ENCODE peak calls at places on chromosome 12, in four cellular contexts. B, E, G and R are unnamed samples.

GRCh38 chr12:32478166-32478565 is 78.8 kb downstream of the FGD4 start:
- DNase-seq in B (no peak), E (no peak), G (no peak), R (no peak)

GRCh38 chr12:68106160-68106559 is 53.4 kb downstream of the IFNG start:
- DNase-seq in B (no peak), E (no peak), G (no peak), R (no peak)

GRCh38 chr12:103745962-103746361 is 95.1 kb downstream of the NT5DC3 start:
- DNase-seq in B (no peak), E (no peak), G (no peak), R (no peak)

GRCh38 chr12:74980510-74980909 is 229.1 kb downstream of the KCNC2 start:
- DNase-seq in B (no peak), E (no peak), G (no peak), R (no peak)

GRCh38 chr12:121001060-121001459 is 15.2 kb downstream of the C12orf43 start:
- DNase-seq in B (no peak), E (no peak), G (peak; percentile 48), R (no peak)

GRCh38 chr12:110829308-110829707 is 17.5 kb upstream of the CCDC63 start:
- DNase-seq in B (no peak), E (no peak), G (no peak), R (no peak)

GRCh38 chr12:50597200-50598195 is 92.7 kb downstream of the DIP2B start:
- DNase-seq in B (peak; percentile 81), E (no peak), G (no peak), R (no peak)

GRCh38 chr12:33795536-33795935 is 226.8 kb upstream of the ALG10 start:
- DNase-seq in B (no peak), E (no peak), G (no peak), R (no peak)

GRCh38 chr12:57467212-57467874 is 7.8 kb downstream of the GLI1 start:
- DNase-seq in B (no peak), E (no peak), G (peak; percentile 58), R (no peak)

GRCh38 chr12:6200266-6201198 is at the start of gene CD9:
- DNase-seq in B (peak; percentile 76), E (no peak), G (no peak), R (no peak)

GRCh38 chr12:16130359-16130758 is 147.1 kb downstream of the SLC15A5 start:
- DNase-seq in B (no peak), E (no peak), G (no peak), R (no peak)
- TF ChIP-seq CTCF in B (no peak), E (no peak), G (no peak), R (no peak)

GRCh38 chr12:131852551-131853299 is 24.5 kb downstream of the MMP17 start:
- DNase-seq in B (no peak), E (no peak), G (peak; percentile 71), R (no peak)

GRCh38 chr12:131848753-131849152 is 20.6 kb downstream of the MMP17 start:
- DNase-seq in B (no peak), E (no peak), G (no peak), R (no peak)

GRCh38 chr12:131851741-131852550 is 23.8 kb downstream of the MMP17 start:
- DNase-seq in B (no peak), E (no peak), G (no peak), R (no peak)

GRCh38 chr12:131849700-131850553 is 21.7 kb downstream of the MMP17 start:
- DNase-seq in B (no peak), E (no peak), G (peak; percentile 74), R (no peak)

DNA sequence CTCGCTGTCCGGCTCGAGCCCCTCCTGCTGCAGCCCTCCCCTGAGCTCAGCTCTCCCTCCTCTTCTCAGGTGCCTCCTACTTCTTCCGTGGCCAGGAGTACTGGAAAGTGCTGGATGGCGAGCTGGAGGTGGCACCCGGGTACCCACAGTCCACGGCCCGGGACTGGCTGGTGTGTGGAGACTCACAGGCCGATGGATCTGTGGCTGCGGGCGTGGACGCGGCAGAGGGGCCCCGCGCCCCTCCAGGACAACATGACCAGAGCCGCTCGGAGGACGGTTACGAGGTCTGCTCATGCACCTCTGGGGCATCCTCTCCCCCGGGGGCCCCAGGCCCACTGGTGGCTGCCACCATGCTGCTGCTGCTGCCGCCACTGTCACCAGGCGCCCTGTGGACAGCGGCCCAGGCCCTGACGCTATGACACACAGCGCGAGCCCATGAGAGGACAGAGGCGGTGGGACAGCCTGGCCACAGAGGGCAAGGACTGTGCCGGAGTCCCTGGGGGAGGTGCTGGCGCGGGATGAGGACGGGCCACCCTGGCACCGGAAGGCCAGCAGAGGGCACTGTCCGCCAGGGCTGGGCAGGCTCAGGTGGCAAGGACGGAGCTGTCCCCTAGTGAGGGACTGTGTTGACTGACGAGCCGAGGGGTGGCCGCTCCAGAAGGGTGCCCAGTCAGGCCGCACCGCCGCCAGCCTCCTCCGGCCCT is 22.8 kb downstream of the MMP17 start:
- DNase-seq in B (no peak), E (no peak), G (peak; percentile 66), R (no peak)
- TF ChIP-seq CTCF in B (peak; percentile 64), E (peak; percentile 62), G (peak; percentile 60), R (no peak)

DNA sequence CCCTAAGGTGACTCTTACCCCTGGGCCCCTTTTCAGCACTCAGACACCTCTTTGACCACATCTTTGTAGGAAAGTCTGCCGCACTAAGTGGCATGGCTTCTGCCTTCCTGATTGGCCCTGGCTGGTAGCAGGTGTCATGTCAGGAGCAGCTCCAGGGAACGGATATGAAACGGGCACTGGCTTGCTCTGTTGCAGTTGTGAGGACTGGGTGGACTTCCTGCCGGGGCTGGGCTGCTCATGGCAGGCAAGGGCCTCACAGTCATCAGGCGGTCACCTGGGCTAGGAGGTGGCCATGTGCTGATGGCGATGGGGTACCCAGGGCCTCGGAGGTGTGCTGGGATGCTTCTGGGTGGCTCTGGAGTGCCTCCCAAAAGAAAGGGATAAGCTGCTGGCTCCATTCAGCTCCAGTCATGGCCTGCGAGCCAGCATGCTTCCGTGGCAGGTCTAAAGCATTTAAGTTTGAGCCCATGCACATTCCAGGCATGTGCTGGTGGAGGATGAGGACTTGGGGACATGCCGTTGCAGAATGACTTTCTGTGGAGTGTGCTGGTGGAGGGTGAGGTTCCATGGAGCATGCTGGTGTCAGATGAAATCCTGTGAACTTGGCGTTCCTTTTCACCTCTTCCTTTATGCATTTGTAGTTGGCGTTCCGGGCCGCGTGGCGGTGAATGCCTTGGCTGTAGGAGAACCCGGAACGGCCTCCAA is 77.2 kb downstream of the EP400 start:
- DNase-seq in B (no peak), E (no peak), G (no peak), R (no peak)
- TF ChIP-seq CTCF in B (no peak), E (no peak), G (no peak), R (no peak)

DNA sequence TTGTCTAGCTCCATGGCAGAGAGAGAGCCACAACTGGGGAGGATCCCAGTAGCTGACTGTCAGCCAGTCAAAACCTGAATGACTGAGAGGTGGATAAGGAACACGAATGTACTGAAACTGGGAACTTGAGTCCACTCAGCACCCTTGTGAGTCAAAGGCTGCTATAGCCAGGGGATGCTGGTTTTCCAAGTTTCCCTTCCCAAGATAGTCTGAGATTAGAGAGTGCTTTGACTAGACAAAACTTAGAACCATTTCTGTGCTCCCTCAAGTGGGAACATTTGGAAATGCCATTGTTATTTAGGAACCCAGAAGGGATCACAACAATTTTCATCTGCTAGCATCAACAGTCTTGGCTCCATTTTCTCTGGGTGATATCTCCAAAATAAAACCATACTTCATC is 4.0 kb downstream of the PRKAG1 start:
- DNase-seq in B (no peak), E (no peak), G (no peak), R (no peak)
- TF ChIP-seq CTCF in B (peak; percentile 16), E (no peak), G (no peak), R (no peak)

GRCh38 chr12:24919346-24920001 is 29.4 kb downstream of the BCAT1 start:
- DNase-seq in B (no peak), E (no peak), G (no peak), R (no peak)

GRCh38 chr12:24918596-24918995 is 30.3 kb downstream of the BCAT1 start:
- DNase-seq in B (no peak), E (no peak), G (no peak), R (no peak)

GRCh38 chr12:24921251-24922038 is 27.5 kb downstream of the BCAT1 start:
- DNase-seq in B (no peak), E (no peak), G (no peak), R (no peak)

GRCh38 chr12:24922109-24922508 is 26.8 kb downstream of the BCAT1 start:
- DNase-seq in B (peak; percentile 51), E (no peak), G (no peak), R (no peak)

GRCh38 chr12:24920141-24920540 is 28.8 kb downstream of the BCAT1 start:
- DNase-seq in B (no peak), E (no peak), G (no peak), R (no peak)
- TF ChIP-seq CTCF in B (no peak), E (no peak), G (no peak), R (no peak)

GRCh38 chr12:13962699-13963098 is 18.7 kb downstream of the GRIN2B start:
- DNase-seq in B (no peak), E (no peak), G (no peak), R (peak; percentile 27)
- TF ChIP-seq CTCF in B (no peak), E (peak; percentile 56), G (no peak), R (peak; percentile 60)